ENCODE peak calls at places on chromosome 16, in ten cellular contexts. I is transverse colon, N is choroid plexus epithelial cell, Z is neural crest cell, X is endothelial cell, G is epithelial cell of proximal tubule, O is fibroblast of lung, M is ascending aorta, J is cardiac fibroblast, Y is AG04449. S is an unnamed sample.

GRCh38 chr16:78483124-78483992 is 383.9 kb downstream of the WWOX start:
- DNase-seq in I (no peak), N (no peak), Z (no peak), X (no peak), G (no peak), O (no peak), M (no peak), J (no peak), Y (no peak), S (no peak)

GRCh38 chr16:7313170-7313569 is 19.5 kb upstream of the RBFOX1 start:
- DNase-seq in I (no peak), N (no peak), Z (peak), X (peak), G (no peak), O (no peak), M (no peak), J (peak), Y (no peak), S (no peak)

GRCh38 chr16:60929-61878 is 7.6 kb downstream of the SNRNP25 start:
- DNase-seq in I (no peak), N (no peak), Z (no peak), X (no peak), G (no peak), O (no peak), M (no peak), J (no peak), Y (no peak), S (no peak)

GRCh38 chr16:15643453-15644305 is 725 bp upstream of the MARF1 start:
- DNase-seq in I (peak), N (peak), Z (peak), X (no peak), G (no peak), O (peak), M (no peak), J (peak), Y (no peak), S (no peak)

GRCh38 chr16:89693931-89694783 is 7.3 kb downstream of the SPATA2L start:
- DNase-seq in I (no peak), N (no peak), Z (no peak), X (no peak), G (no peak), O (no peak), M (no peak), J (no peak), Y (no peak), S (no peak)

GRCh38 chr16:31501226-31501965 is 6.8 kb downstream of the RUSF1 start:
- DNase-seq in I (no peak), N (no peak), Z (no peak), X (no peak), G (no peak), O (no peak), M (no peak), J (no peak), Y (no peak), S (no peak)

GRCh38 chr16:28011223-28011622 is 52.3 kb downstream of the GSG1L start:
- DNase-seq in I (no peak), N (no peak), Z (no peak), X (no peak), G (no peak), O (no peak), M (no peak), J (no peak), Y (no peak), S (no peak)

GRCh38 chr16:8826278-8826879 is 28.7 kb downstream of the PMM2 start:
- DNase-seq in I (no peak), N (no peak), Z (no peak), X (no peak), G (no peak), O (no peak), M (no peak), J (no peak), Y (no peak), S (no peak)

GRCh38 chr16:54843424-54843750 is 87.3 kb upstream of the IRX5 start:
- DNase-seq in I (no peak), N (no peak), Z (no peak), X (no peak), G (no peak), O (no peak), M (no peak), J (no peak), Y (no peak), S (no peak)

GRCh38 chr16:48323783-48324775 is 61.1 kb downstream of the SIAH1 start:
- DNase-seq in I (no peak), N (peak), Z (no peak), X (no peak), G (no peak), O (peak), M (no peak), J (no peak), Y (no peak), S (no peak)

GRCh38 chr16:53816211-53816610 is 112.3 kb downstream of the FTO start:
- DNase-seq in I (no peak), N (peak), Z (no peak), X (no peak), G (no peak), O (peak), M (no peak), J (peak), Y (no peak), S (no peak)

GRCh38 chr16:14180431-14181059 is 109.4 kb downstream of the MRTFB start:
- DNase-seq in I (no peak), N (peak), Z (no peak), X (no peak), G (no peak), O (peak), M (no peak), J (peak), Y (no peak), S (no peak)

GRCh38 chr16:14618566-14618965 is 11.5 kb downstream of the PARN start:
- DNase-seq in I (no peak), N (no peak), Z (no peak), X (no peak), G (no peak), O (no peak), M (no peak), J (no peak), Y (no peak), S (no peak)

GRCh38 chr16:76396977-76397376 is 119.8 kb downstream of the CNTNAP4 start:
- DNase-seq in I (no peak), N (no peak), Z (no peak), X (no peak), G (no peak), O (no peak), M (no peak), J (no peak), Y (no peak), S (no peak)

GRCh38 chr16:31033709-31034492 is 543 bp downstream of the STX4 start:
- DNase-seq in I (peak), N (peak), Z (peak), X (peak), G (no peak), O (peak), M (peak), J (peak), Y (peak), S (peak)

GRCh38 chr16:84327926-84328505 is 33.3 kb downstream of the WFDC1 start:
- DNase-seq in I (no peak), N (no peak), Z (no peak), X (no peak), G (no peak), O (no peak), M (no peak), J (no peak), Y (no peak), S (no peak)

GRCh38 chr16:46916980-46917379 is 32.8 kb downstream of the GPT2 start:
- DNase-seq in I (no peak), N (peak), Z (no peak), X (no peak), G (no peak), O (no peak), M (no peak), J (peak), Y (no peak), S (no peak)

GRCh38 chr16:86396918-86397317 is 113.4 kb upstream of the FOXF1 start:
- DNase-seq in I (peak), N (peak), Z (no peak), X (no peak), G (no peak), O (peak), M (no peak), J (peak), Y (peak), S (no peak)

GRCh38 chr16:30755955-30756780 is 5.7 kb downstream of the CFAP119 start:
- DNase-seq in I (no peak), N (no peak), Z (no peak), X (no peak), G (no peak), O (no peak), M (no peak), J (no peak), Y (no peak), S (no peak)

GRCh38 chr16:12741176-12741575 is 62.5 kb downstream of the CPPED1 start:
- DNase-seq in I (no peak), N (no peak), Z (no peak), X (no peak), G (no peak), O (no peak), M (no peak), J (no peak), Y (no peak), S (no peak)

GRCh38 chr16:71440669-71441347 is 1.0 kb downstream of the TLE7 start:
- DNase-seq in I (no peak), N (no peak), Z (no peak), X (peak), G (no peak), O (no peak), M (no peak), J (no peak), Y (no peak), S (no peak)
- TF ChIP-seq CTCF in I (no peak), N (peak), Z (peak), X (no peak), G (peak), O (no peak), M (no peak), J (peak), Y (no peak), S (no peak)

GRCh38 chr16:66227766-66228530 is 138.5 kb upstream of the CDH5 start:
- DNase-seq in I (no peak), N (no peak), Z (no peak), X (no peak), G (no peak), O (no peak), M (no peak), J (no peak), Y (no peak), S (no peak)

GRCh38 chr16:66228791-66229190 is 137.7 kb upstream of the CDH5 start:
- DNase-seq in I (no peak), N (peak), Z (no peak), X (no peak), G (no peak), O (peak), M (no peak), J (peak), Y (no peak), S (no peak)

GRCh38 chr16:66224636-66225035 is 141.9 kb upstream of the CDH5 start:
- DNase-seq in I (no peak), N (peak), Z (no peak), X (no peak), G (no peak), O (no peak), M (no peak), J (no peak), Y (no peak), S (no peak)

GRCh38 chr16:66225696-66226095 is 140.8 kb upstream of the CDH5 start:
- DNase-seq in I (no peak), N (no peak), Z (no peak), X (no peak), G (no peak), O (no peak), M (no peak), J (no peak), Y (no peak), S (no peak)

DNA sequence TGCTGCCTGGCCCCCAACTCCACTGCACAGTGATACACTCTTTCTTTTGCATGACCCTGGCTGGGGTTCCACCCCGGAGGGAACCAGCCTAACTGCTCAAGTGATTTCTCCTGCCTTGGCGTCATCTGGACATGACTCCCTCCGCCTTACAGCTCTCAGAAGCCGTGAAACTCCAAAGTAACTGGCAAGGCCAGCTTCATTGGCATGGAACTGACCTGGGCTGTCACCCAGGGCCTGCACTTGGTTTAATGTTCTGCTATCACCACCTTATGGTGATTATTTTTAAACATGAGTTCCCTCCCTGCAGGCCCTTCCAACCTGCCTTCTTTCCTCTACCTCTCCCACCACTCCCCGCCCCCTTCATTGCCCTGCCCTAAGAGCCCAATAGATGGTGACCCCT is 139.7 kb upstream of the CDH5 start:
- DNase-seq in I (no peak), N (no peak), Z (no peak), X (no peak), G (no peak), O (no peak), M (no peak), J (no peak), Y (no peak), S (no peak)
- TF ChIP-seq CTCF in I (no peak), N (no peak), Z (no peak), X (no peak), G (no peak), O (no peak), M (peak), J (no peak), Y (no peak), S (no peak)

GRCh38 chr16:19177111-19177747 is 9.2 kb downstream of the SYT17 start:
- DNase-seq in I (no peak), N (no peak), Z (no peak), X (no peak), G (no peak), O (no peak), M (no peak), J (no peak), Y (no peak), S (no peak)
- TF ChIP-seq CTCF in I (no peak), N (peak), Z (no peak), X (no peak), G (no peak), O (no peak), M (no peak), J (no peak), Y (no peak), S (no peak)

GRCh38 chr16:49886554-49887121 is 30.7 kb upstream of the ZNF423 start:
- DNase-seq in I (no peak), N (no peak), Z (no peak), X (no peak), G (no peak), O (no peak), M (no peak), J (no peak), Y (no peak), S (no peak)

GRCh38 chr16:49889725-49890397 is 33.9 kb upstream of the ZNF423 start:
- DNase-seq in I (no peak), N (peak), Z (no peak), X (no peak), G (no peak), O (peak), M (no peak), J (peak), Y (no peak), S (no peak)

DNA sequence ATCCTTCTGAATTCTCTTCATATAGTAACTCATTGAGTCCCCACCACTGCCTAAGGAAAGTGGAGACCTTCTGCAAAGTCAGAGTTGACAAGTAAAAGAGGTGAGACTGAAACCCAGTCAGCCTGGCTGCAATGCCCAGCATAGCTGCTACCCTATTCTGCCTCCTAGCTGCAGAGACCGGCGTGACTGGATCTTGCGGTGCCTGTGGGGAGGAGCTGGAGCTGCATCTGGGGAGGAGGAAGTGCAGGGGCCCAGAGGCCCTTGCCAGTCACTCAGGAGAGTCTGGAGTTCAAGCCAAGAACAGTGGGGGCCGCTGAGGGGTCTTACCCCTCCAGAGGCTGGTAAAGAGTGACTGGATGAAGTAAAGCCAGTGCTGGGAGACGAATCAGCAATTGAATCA is 35.0 kb upstream of the ZNF423 start:
- DNase-seq in I (peak), N (peak), Z (no peak), X (peak), G (no peak), O (no peak), M (no peak), J (peak), Y (no peak), S (no peak)
- TF ChIP-seq CTCF in I (peak), N (peak), Z (peak), X (peak), G (peak), O (no peak), M (peak), J (peak), Y (peak), S (no peak)